ENCODE peak calls at places on chromosomes 4 and X, in five cellular contexts. J is GM12878, W is K562, A is A549, E is HepG2. O is an unnamed sample.

GRCh38 chr4:8736083-8736825 is 135.4 kb downstream of the HMX1 start:
- DNase-seq in J (no peak), W (no peak), A (no peak), E (no peak), O (no peak)

GRCh38 chrX:20333672-20334071 is 67.0 kb upstream of the RPS6KA3 start:
- DNase-seq in J (no peak), W (no peak), A (no peak), E (no peak), O (no peak)

GRCh38 chrX:107718156-107718621 is 57.4 kb downstream of the TSC22D3 start:
- DNase-seq in J (no peak), W (peak), A (peak), E (peak), O (peak)

GRCh38 chrX:138411048-138411447 is 300.5 kb downstream of the FGF13 start:
- DNase-seq in J (no peak), W (no peak), A (no peak), E (no peak), O (no peak)

GRCh38 chrX:131747173-131747572 is 203.3 kb downstream of the OR13H1 start:
- DNase-seq in J (peak), W (no peak), A (peak), E (no peak), O (no peak)

GRCh38 chr4:81255524-81255923 is 40.5 kb upstream of the PRKG2 start:
- DNase-seq in J (no peak), W (no peak), A (no peak), E (no peak), O (no peak)

GRCh38 chrX:81261576-81261975 is 59.7 kb downstream of the SH3BGRL start:
- DNase-seq in J (no peak), W (no peak), A (no peak), E (peak), O (no peak)

GRCh38 chr4:114103908-114104307 is 124.5 kb upstream of the ARSJ start:
- DNase-seq in J (no peak), W (no peak), A (no peak), E (no peak), O (no peak)

GRCh38 chrX:126552313-126553022 is at the start of gene DCAF12L1:
- DNase-seq in J (no peak), W (no peak), A (no peak), E (no peak), O (peak)

GRCh38 chr4:150181536-150181935 is 103.3 kb downstream of the DCLK2 start:
- DNase-seq in J (no peak), W (no peak), A (no peak), E (no peak), O (peak)

GRCh38 chr4:158870282-158871049 is 101.6 kb downstream of the FNIP2 start:
- DNase-seq in J (no peak), W (no peak), A (no peak), E (no peak), O (no peak)

GRCh38 chrX:38694394-38694793 is 106.9 kb upstream of the MID1IP1 start:
- DNase-seq in J (no peak), W (no peak), A (no peak), E (no peak), O (no peak)

DNA sequence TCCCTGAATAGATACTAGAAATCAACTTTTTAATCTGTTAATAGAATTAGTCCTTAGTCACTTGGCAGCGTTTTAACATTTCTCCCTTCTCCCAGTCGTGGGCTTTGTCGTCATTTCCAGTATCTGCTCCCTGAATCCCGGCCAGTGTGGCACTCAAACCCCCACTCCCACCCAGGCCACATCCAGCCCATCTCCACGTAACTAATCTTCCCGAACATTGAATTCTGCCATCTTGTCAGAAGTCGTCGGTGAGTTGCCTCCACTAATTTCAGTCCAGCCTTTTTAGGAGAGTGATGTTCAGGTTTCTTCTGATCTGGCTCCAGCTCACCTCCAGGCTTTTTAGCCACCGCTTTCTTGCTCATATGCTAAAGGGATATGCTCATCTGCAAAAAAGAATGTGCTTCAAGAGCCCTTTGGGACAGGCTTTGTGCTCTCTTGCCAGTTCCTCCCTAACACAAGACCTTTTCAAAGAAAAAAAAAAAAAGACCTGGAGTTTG is 1.3 kb downstream of the TMEM165 start:
- DNase-seq in J (no peak), W (no peak), A (no peak), E (no peak), O (peak)
- H3K27ac ChIP-seq in J (peak), W (peak), A (peak), E (peak), O (peak)

GRCh38 chr4:78033859-78034258 is 23.3 kb upstream of the FRAS1 start:
- DNase-seq in J (no peak), W (no peak), A (no peak), E (no peak), O (no peak)

GRCh38 chr4:78038704-78039103 is 18.4 kb upstream of the FRAS1 start:
- DNase-seq in J (no peak), W (no peak), A (no peak), E (no peak), O (no peak)

GRCh38 chr4:78040431-78040830 is 16.7 kb upstream of the FRAS1 start:
- DNase-seq in J (no peak), W (no peak), A (no peak), E (no peak), O (no peak)

GRCh38 chr4:78039678-78040077 is 17.4 kb upstream of the FRAS1 start:
- DNase-seq in J (no peak), W (no peak), A (no peak), E (no peak), O (no peak)
- TF ChIP-seq MYC in J (no peak), W (no peak), A (no peak), E (no peak), O (no peak)

DNA sequence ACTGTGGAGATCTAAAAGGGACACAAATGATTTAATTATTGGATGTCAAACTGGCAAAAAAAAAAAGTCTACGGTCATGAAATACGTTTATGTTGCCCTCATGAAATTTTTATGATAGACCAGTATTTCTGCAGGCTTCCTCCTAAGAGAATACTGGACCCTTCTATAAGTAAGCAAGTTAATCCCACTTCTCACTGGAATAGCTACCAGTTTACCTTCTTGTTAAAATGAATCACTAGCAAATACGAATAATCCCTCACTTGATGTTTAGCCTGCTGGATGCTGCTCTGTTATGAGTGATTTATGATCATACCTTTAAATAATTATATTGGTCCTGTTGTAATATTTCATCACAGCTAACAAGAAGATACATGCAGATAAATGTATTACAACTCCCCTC is 39.6 kb upstream of the GRID2 start:
- DNase-seq in J (no peak), W (no peak), A (no peak), E (no peak), O (no peak)
- H3K27ac ChIP-seq in J (no peak), W (no peak), A (no peak), E (no peak), O (no peak)

GRCh38 chr4:14829795-14830194 is 172.5 kb upstream of the CPEB2 start:
- DNase-seq in J (no peak), W (no peak), A (no peak), E (peak), O (no peak)
- TF ChIP-seq MYC in J (no peak), W (no peak), A (no peak), E (no peak), O (no peak)

DNA sequence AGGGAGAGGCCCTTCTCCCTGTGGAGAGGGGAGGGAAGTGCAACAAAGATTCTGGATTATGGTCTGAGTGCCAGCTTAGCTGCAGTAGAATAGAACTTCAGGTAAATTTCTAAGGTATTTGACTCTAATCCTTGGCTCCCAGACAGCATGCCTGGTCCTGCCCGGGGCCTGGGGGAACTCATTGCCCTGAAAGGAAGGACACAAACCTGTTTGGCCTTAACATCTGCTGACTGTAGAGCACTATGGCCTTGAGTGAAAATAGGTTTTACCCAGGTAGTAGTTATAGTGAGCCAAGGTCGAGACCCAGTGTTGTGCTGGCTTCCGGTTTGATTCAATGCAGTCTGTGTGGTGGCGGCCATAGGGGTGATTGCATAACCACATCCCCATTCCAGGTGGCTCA is 64.4 kb downstream of the RPS6KA6 start:
- DNase-seq in J (no peak), W (no peak), A (no peak), E (no peak), O (no peak)
- H3K27ac ChIP-seq in J (no peak), W (no peak), A (no peak), E (no peak), O (no peak)

DNA sequence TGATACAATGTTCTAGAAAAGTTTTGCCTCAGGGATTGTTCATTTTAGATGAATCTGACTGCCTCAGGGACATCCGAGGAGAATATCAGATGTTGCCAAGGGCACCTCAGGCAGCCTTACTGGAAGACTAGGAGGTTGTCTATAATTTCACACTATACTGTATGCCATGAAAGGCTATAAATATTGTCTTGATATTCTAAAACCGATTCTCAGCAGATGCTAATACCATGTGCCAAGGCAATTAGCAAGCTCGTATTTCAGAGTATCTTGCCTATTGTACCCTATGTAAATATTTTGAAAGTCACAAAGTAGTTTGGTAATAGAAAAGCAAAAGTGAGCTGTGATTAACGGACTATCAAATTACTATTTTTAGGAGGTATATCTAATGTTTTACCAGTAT is 15.2 kb downstream of the SPOCK3 start:
- DNase-seq in J (no peak), W (no peak), A (no peak), E (no peak), O (no peak)
- TF ChIP-seq MYC in J (no peak), W (no peak), A (no peak), E (no peak), O (no peak)

O was measured in endothelial cell of umbilical vein.